ENCODE peak calls at places on chromosomes 2 and 18, in four cellular contexts. J is GM12878, K is HepG2, P is K562. A is an unnamed sample.

GRCh38 chr2:39837856-39838453 is 58.9 kb upstream of the THUMPD2 start:
- DNase-seq in J (peak), K (peak), P (peak), A (peak)

GRCh38 chr18:54828986-54829385 is 709 bp downstream of the RAB27B start:
- DNase-seq in J (no peak), K (no peak), P (no peak), A (no peak)

GRCh38 chr18:76404345-76404831 is 90.7 kb downstream of the ZNF516 start:
- DNase-seq in J (no peak), K (no peak), P (no peak), A (no peak)

GRCh38 chr2:143321994-143322393 is 192.8 kb downstream of the ARHGAP15 start:
- DNase-seq in J (no peak), K (no peak), P (peak), A (no peak)

GRCh38 chr2:190404487-190404886 is 3.7 kb upstream of the MFSD6 start:
- DNase-seq in J (no peak), K (no peak), P (peak), A (peak)

GRCh38 chr2:38723173-38723572 is 28.0 kb downstream of the SRSF7 start:
- DNase-seq in J (no peak), K (no peak), P (no peak), A (no peak)

GRCh38 chr2:83991992-83992391 is 467.1 kb downstream of the SUCLG1 start:
- DNase-seq in J (no peak), K (no peak), P (peak), A (no peak)

GRCh38 chr18:50629148-50629631 is 69.3 kb downstream of the MAPK4 start:
- DNase-seq in J (no peak), K (no peak), P (no peak), A (no peak)

GRCh38 chr2:15941483-15941853 is 1.1 kb downstream of the MYCN start:
- DNase-seq in J (no peak), K (no peak), P (no peak), A (peak)

GRCh38 chr18:79294235-79294634 is 101.5 kb upstream of the NFATC1 start:
- DNase-seq in J (no peak), K (no peak), P (no peak), A (no peak)

GRCh38 chr2:157355618-157356017 is 30.0 kb upstream of the ERMN start:
- DNase-seq in J (no peak), K (no peak), P (no peak), A (no peak)

GRCh38 chr2:42741140-42741539 is 22.8 kb downstream of the OXER1 start:
- DNase-seq in J (no peak), K (no peak), P (no peak), A (no peak)

GRCh38 chr2:240297553-240298315 is 137.7 kb upstream of the GPC1 start:
- DNase-seq in J (no peak), K (no peak), P (no peak), A (no peak)

GRCh38 chr2:15284601-15285000 is 276.5 kb downstream of the NBAS start:
- DNase-seq in J (no peak), K (no peak), P (no peak), A (no peak)

GRCh38 chr2:196823750-196824149 is 14.6 kb upstream of the C2orf66 start:
- DNase-seq in J (no peak), K (no peak), P (no peak), A (peak)

DNA sequence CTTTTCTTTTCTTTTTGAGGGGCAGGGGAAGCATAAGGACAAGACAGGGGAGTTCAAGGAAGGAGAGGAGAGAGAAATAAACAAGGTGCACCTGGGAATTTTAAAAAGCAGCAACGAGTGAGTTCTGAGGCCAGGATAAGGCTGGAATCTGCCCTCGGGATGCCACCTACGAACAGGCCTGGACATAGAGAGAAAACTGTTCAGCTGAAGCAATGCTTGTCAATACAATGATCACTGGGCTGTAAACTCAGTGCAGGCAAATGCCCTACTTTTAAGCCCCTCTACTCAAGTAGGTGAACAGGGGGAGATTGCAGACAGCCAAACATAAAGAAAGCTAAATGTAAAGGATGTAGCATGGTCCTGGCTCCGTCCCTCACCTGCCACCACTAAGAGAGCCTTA is 330.5 kb downstream of the ETAA1 start:
- DNase-seq in J (no peak), K (no peak), P (no peak), A (no peak)
- TF ChIP-seq CHD4 in J (no peak), K (no peak), P (no peak), A (no peak)

DNA sequence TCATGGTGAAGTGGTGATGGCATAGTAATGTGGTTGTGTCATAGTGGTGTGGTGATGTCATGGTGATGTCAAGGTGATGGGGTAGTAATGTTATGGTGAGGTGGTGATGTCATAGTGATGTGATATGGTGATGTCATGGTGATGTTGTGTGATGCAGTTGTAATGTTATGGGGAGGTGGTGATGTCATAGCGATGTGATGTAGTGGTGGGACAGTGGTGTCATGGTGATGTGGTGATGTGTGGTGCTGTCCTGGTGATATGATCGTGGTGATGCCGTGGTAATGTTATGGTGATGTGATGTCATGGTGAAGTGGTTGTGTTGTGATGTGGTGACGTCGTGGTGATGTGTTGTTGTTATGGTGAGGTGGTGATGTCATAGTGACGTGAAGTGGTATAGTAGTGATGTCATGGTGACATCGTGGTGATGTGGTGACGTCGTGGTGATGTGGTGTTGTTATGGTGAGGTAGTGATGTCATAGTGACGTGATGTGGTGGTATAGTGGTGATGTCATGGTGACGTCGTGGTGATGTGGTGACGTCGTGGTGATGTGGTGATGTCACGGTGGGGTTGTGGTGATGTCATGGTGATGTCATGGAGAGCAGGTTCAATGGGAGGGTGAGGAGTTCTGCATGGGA is 242.7 kb upstream of the MYT1L start:
- DNase-seq in J (peak), K (peak), P (no peak), A (peak)
- TF ChIP-seq CHD4 in J (no peak), K (peak), P (no peak), A (no peak)

GRCh38 chr18:47797126-47797525 is 133.3 kb downstream of the SMAD2 start:
- DNase-seq in J (no peak), K (no peak), P (no peak), A (no peak)

GRCh38 chr18:47794725-47795447 is 135.6 kb downstream of the SMAD2 start:
- DNase-seq in J (no peak), K (no peak), P (no peak), A (no peak)

GRCh38 chr18:47791461-47791860 is 139.0 kb downstream of the SMAD2 start:
- DNase-seq in J (no peak), K (no peak), P (no peak), A (no peak)

GRCh38 chr18:47795448-47795843 is 135.0 kb downstream of the SMAD2 start:
- DNase-seq in J (no peak), K (no peak), P (no peak), A (no peak)

GRCh38 chr18:47793609-47794008 is 136.8 kb downstream of the SMAD2 start:
- DNase-seq in J (no peak), K (no peak), P (no peak), A (no peak)
- TF ChIP-seq CHD4 in J (no peak), K (no peak), P (no peak), A (no peak)

GRCh38 chr2:207479198-207479785 is 50.5 kb upstream of the CREB1 start:
- DNase-seq in J (no peak), K (peak), P (no peak), A (no peak)
- TF ChIP-seq CHD4 in J (no peak), K (no peak), P (no peak), A (no peak)

DNA sequence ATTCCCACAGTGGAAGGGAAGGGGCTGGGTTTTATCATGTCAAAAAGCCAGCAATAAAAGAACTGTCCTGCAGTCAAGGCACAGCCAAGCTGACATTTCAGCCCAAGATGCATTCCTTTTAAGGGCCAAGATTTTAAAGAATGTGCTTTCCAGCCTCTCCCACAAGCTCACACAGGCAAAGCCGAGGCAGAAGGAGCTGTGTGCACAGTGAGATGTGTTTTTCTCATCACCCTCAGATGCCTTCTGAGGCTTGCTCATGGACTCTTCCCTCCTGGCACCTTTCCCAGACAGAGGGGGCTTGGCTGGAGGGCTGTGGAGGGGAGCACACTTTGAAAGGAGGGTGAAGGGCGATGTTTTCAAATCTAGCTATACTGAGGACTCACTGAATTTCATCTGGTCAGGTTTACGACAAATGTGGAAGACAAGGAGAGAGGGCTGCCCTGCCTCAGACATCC is 97.7 kb upstream of the KLHL29 start:
- DNase-seq in J (no peak), K (no peak), P (no peak), A (no peak)
- TF ChIP-seq CHD4 in J (no peak), K (no peak), P (no peak), A (no peak)

DNA sequence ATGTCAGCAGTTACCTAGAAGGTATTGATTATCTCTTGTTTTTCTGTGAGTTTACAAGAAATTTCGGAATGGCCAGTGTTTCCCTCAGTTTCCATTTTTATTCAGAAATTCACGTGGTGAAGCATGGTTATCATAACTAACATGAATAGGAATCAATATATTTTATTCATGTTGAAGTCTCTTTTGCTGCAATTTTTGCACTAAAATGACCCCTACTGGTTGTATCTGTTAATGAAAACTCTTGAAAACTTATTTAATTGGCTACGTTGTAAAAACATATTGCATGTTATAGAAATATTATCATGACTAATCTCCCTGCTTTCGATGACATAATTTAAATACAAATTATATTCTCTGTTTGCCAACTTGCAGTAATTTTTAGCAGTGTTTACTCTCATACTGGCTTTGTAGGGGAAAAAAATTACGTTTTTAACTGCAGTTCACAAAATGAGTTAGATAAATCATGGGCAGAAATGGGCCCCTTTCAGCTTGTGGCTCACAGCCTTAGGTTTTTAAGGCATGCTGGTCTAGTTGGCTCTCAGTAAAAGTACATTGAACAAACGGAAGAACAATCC is 3.5 kb downstream of the CRIM1 start:
- DNase-seq in J (no peak), K (no peak), P (no peak), A (no peak)
- TF ChIP-seq CHD4 in J (no peak), K (no peak), P (no peak), A (no peak)

GRCh38 chr18:44795241-44795640 is 114.6 kb downstream of the SETBP1 start:
- DNase-seq in J (no peak), K (no peak), P (no peak), A (no peak)

GRCh38 chr18:44799422-44800421 is 119.0 kb downstream of the SETBP1 start:
- DNase-seq in J (peak), K (no peak), P (no peak), A (no peak)

GRCh38 chr18:44796505-44797198 is 116.0 kb downstream of the SETBP1 start:
- DNase-seq in J (no peak), K (peak), P (no peak), A (no peak)

GRCh38 chr18:44801796-44802195 is 121.1 kb downstream of the SETBP1 start:
- DNase-seq in J (no peak), K (no peak), P (no peak), A (no peak)

DNA sequence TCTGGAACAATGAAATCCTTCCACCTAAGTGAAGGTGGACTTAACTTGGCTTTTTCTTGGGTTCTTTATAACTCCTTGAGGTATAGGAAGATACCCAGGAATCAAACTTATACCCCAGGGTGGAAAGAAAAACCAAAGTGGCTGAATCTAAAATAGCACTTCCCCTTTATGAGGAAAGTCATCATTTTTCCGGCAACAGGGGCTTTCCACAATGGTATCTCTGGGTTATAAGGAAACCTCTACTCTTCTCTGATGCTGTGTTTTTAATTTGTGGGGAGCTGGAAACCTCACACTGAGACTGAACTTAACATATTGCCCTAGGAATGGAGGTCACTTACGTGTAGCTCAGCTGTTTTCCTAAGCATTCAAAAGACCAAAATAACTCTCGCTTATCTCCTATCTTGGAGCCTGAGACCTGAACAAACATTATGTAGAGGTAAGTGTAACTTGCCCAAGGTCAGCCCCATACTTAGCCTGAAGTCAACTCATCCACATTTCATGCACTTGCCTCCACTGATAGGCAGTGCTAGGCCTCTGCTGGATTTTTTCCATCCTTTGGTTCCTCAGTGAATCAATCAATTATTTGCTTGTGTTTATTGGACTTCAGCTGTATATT is 117.9 kb downstream of the SETBP1 start:
- DNase-seq in J (no peak), K (peak), P (no peak), A (no peak)
- TF ChIP-seq CHD4 in J (no peak), K (no peak), P (no peak), A (no peak)

GRCh38 chr2:133955174-133955573 is 298.7 kb upstream of the MGAT5 start:
- DNase-seq in J (no peak), K (no peak), P (no peak), A (no peak)

GRCh38 chr2:133954636-133955035 is 299.2 kb upstream of the MGAT5 start:
- DNase-seq in J (no peak), K (no peak), P (no peak), A (no peak)

GRCh38 chr2:133952896-133953295 is 301.0 kb upstream of the MGAT5 start:
- DNase-seq in J (no peak), K (no peak), P (no peak), A (no peak)

GRCh38 chr2:133952420-133952819 is 301.5 kb upstream of the MGAT5 start:
- DNase-seq in J (peak), K (no peak), P (no peak), A (no peak)

GRCh38 chr2:133953524-133953923 is 300.3 kb upstream of the MGAT5 start:
- DNase-seq in J (peak), K (no peak), P (no peak), A (no peak)
- TF ChIP-seq CHD4 in J (no peak), K (no peak), P (no peak), A (no peak)

GRCh38 chr2:85376291-85377065 is 21.9 kb downstream of the ELMOD3 start:
- DNase-seq in J (no peak), K (no peak), P (no peak), A (no peak)
- TF ChIP-seq CHD4 in J (no peak), K (no peak), P (no peak), A (no peak)